ENCODE peak calls at places on chromosomes 2 and 18, in ten cellular contexts. M is cardiac fibroblast, F is HFF-Myc, T is OCI-LY7, K is endothelial cell, N is Calu3, W is kidney, G is A673, S is psoas muscle, A is left ventricle myocardium inferior. D is an unnamed sample.

GRCh38 chr18:47997338-47997780 is 66.9 kb upstream of the SMAD2 start:
- DNase-seq in M (peak; percentile 23), F (no peak), T (peak; percentile 6), K (no peak), N (peak; percentile 35), W (no peak), G (peak; percentile 39), S (no peak), A (no peak), D (no peak)

GRCh38 chr2:216107760-216108159 is 1.4 kb upstream of the XRCC5 start:
- DNase-seq in M (no peak), F (no peak), T (no peak), K (peak; percentile 10), N (no peak), W (no peak), G (no peak), S (no peak), A (no peak), D (no peak)

GRCh38 chr18:22667616-22668422 is 250.1 kb upstream of the CTAGE1 start:
- DNase-seq in M (peak; percentile 95), F (peak; percentile 46), T (no peak), K (no peak), N (peak; percentile 58), W (no peak), G (no peak), S (no peak), A (no peak), D (peak; percentile 11)

GRCh38 chr2:27264253-27264752 is 1.5 kb upstream of the SLC30A3 start:
- DNase-seq in M (no peak), F (no peak), T (peak; percentile 22), K (no peak), N (peak; percentile 20), W (no peak), G (peak; percentile 42), S (no peak), A (no peak), D (no peak)

GRCh38 chr18:67525328-67526110 is 9.0 kb upstream of the DSEL start:
- DNase-seq in M (peak; percentile 99), F (peak; percentile 77), T (no peak), K (no peak), N (peak; percentile 70), W (no peak), G (peak; percentile 57), S (peak; percentile 50), A (peak; percentile 42), D (no peak)

GRCh38 chr18:72898870-72899840 is 31.4 kb upstream of the NETO1 start:
- DNase-seq in M (no peak), F (no peak), T (no peak), K (no peak), N (no peak), W (no peak), G (no peak), S (no peak), A (no peak), D (no peak)

GRCh38 chr2:165008916-165009315 is 53.6 kb upstream of the SLC38A11 start:
- DNase-seq in M (peak; percentile 49), F (no peak), T (no peak), K (no peak), N (peak; percentile 46), W (no peak), G (no peak), S (no peak), A (no peak), D (no peak)

GRCh38 chr2:7191927-7192326 is 274.7 kb downstream of the RNF144A start:
- DNase-seq in M (peak; percentile 72), F (peak; percentile 93), T (no peak), K (no peak), N (peak; percentile 49), W (no peak), G (peak; percentile 96), S (no peak), A (no peak), D (no peak)

GRCh38 chr2:27010139-27010538 is 22.6 kb upstream of the TMEM214 start:
- DNase-seq in M (no peak), F (no peak), T (no peak), K (no peak), N (no peak), W (no peak), G (no peak), S (no peak), A (no peak), D (no peak)

DNA sequence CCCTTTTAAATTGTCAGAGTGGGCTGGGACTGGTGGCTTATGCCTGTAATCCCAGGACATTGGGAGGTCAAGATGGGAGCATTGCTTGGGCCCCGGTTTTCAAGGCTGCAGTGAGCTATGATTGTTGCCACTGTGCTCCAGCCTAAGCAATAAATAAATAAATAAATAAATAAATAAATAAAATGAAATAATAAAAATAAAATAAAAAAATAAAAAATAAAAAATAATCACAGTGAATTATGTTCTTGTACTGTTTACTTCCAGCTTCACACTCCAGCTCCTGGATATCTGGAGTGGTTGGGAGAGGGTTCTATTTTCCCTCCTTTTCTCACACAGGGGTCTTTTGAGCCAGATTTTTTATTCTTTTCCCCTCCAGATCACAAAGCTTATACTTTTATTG is 26.2 kb upstream of the PNPT1 start:
- DNase-seq in M (no peak), F (no peak), T (no peak), K (no peak), N (no peak), W (no peak), G (no peak), S (no peak), A (no peak), D (no peak)
- TF ChIP-seq CTCF in M (no peak), F (no peak), T (no peak), K (no peak), N (no peak), W (no peak), G (no peak), S (no peak), A (no peak), D (no peak)

GRCh38 chr2:73232471-73233153 is 427 bp downstream of the PRADC1 start:
- DNase-seq in M (peak; percentile 10), F (no peak), T (peak; percentile 53), K (no peak), N (peak; percentile 24), W (no peak), G (no peak), S (no peak), A (no peak), D (peak; percentile 49)
- TF ChIP-seq CTCF in M (no peak), F (no peak), T (peak; percentile 58), K (no peak), N (no peak), W (no peak), G (no peak), S (no peak), A (no peak), D (no peak)

DNA sequence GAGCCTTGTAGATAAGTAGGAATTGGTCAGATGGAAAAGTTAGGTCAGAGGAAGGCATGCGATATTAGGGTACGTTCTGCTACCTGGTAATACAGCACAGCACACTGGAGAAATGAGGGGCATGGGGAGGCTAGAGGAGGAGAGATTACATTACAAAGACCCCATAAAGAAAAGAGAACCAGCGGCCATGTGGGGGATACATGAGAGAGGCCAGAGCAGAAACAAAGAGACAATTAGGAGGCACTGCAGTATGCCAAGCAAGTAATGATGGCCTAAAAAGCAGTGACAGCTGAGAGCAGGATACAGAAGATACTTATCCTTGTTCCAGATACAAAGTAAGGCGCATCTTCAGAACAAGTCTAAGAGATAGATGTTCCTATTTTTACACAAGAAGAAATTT is 40.0 kb downstream of the TXNL1 start:
- DNase-seq in M (no peak), F (no peak), T (no peak), K (no peak), N (no peak), W (no peak), G (no peak), S (no peak), A (no peak), D (no peak)
- TF ChIP-seq CTCF in M (no peak), F (no peak), T (no peak), K (no peak), N (no peak), W (no peak), G (no peak), S (no peak), A (no peak), D (no peak)

GRCh38 chr2:208407667-208408066 is 1.1 kb downstream of the PTH2R start:
- DNase-seq in M (peak; percentile 28), F (no peak), T (no peak), K (peak; percentile 30), N (peak; percentile 64), W (no peak), G (peak; percentile 39), S (no peak), A (no peak), D (peak; percentile 41)
- TF ChIP-seq CTCF in M (peak; percentile 3), F (peak; percentile 17), T (peak; percentile 57), K (peak; percentile 29), N (peak; percentile 67), W (peak; percentile 42), G (peak; percentile 42), S (no peak), A (peak; percentile 29), D (no peak)

GRCh38 chr2:161570424-161571050 is 53.7 kb upstream of the SLC4A10 start:
- DNase-seq in M (peak; percentile 3), F (no peak), T (no peak), K (no peak), N (no peak), W (no peak), G (peak; percentile 26), S (no peak), A (no peak), D (no peak)
- TF ChIP-seq CTCF in M (peak; percentile 26), F (peak; percentile 22), T (peak; percentile 47), K (peak; percentile 23), N (peak; percentile 26), W (no peak), G (peak; percentile 56), S (no peak), A (no peak), D (no peak)

DNA sequence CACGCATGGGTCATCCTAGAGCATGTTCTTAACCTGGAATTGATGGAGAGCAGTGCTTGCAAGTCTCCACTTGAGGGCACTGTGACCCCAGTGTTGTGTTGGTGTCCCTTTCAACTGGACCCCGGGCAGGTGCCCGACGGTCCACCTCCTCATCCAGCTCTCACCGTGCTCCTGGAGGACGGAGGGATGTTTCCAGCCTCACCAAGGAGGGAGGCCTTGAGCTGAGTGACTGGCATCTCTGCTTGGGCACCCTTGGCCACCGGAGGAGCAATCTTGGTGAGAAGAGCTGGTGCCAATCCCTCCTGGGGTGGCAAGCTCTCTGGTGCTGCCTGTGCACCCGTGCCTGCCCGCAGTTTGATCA is 45.4 kb upstream of the ASB18 start:
- DNase-seq in M (peak; percentile 2), F (no peak), T (peak; percentile 16), K (peak; percentile 68), N (peak; percentile 41), W (no peak), G (peak; percentile 34), S (no peak), A (no peak), D (peak; percentile 42)
- TF ChIP-seq CTCF in M (no peak), F (peak; percentile 44), T (peak; percentile 75), K (peak; percentile 77), N (peak; percentile 47), W (peak; percentile 52), G (peak; percentile 67), S (peak; percentile 44), A (peak; percentile 69), D (peak; percentile 56)

DNA sequence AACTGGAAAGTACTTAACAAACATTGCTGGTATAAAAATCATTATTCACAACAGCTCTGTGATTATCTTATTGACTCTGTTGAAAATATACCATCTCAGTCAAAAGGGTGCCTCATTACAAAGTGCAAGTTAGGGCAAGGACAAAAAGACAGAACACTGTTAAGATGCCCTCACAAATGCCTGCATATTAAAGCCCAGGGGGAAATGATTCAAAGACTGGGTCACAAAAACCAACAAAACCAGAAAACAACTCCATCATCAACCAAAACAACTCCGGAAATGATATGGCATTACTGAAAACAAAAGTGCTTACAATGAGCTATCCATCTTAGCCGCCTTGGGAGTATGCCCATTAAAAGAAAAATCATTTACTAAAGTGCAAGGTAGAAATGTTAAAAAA is 9.9 kb downstream of the PLA2R1 start:
- DNase-seq in M (no peak), F (no peak), T (no peak), K (no peak), N (no peak), W (no peak), G (no peak), S (no peak), A (no peak), D (no peak)
- TF ChIP-seq CTCF in M (no peak), F (no peak), T (no peak), K (no peak), N (no peak), W (no peak), G (no peak), S (no peak), A (no peak), D (no peak)

D was measured in GM20000.